ENCODE peak calls at places on chromosomes 6 and 20, in eight cellular contexts. One of them, this sample, is unnamed.

GRCh38 chr6:158642097-158642601 is 2.4 kb downstream of the DYNLT1 start:
- DNase-seq in HL-60: no peak
- DNase-seq in GM23338: no peak
- DNase-seq in K562: no peak
- DNase-seq in esophagus muscularis mucosa: peak; percentile 91
- DNase-seq in HCT116: no peak
- DNase-seq in stomach: peak; percentile 22
- DNase-seq in transverse colon: no peak
- DNase-seq in this sample: no peak

GRCh38 chr20:37071481-37071911 is 24.3 kb downstream of the RBL1 start:
- DNase-seq in HL-60: no peak
- DNase-seq in GM23338: no peak
- DNase-seq in K562: no peak
- DNase-seq in esophagus muscularis mucosa: no peak
- DNase-seq in HCT116: no peak
- DNase-seq in stomach: no peak
- DNase-seq in transverse colon: no peak
- DNase-seq in this sample: no peak

GRCh38 chr6:56708810-56709597 is 66.3 kb upstream of the DST start:
- DNase-seq in HL-60: peak; percentile 24
- DNase-seq in GM23338: peak; percentile 81
- DNase-seq in K562: peak; percentile 45
- DNase-seq in esophagus muscularis mucosa: no peak
- DNase-seq in HCT116: peak; percentile 66
- DNase-seq in stomach: no peak
- DNase-seq in transverse colon: no peak
- DNase-seq in this sample: peak; percentile 78

GRCh38 chr20:43846516-43846905 is 68.1 kb upstream of the TOX2 start:
- DNase-seq in HL-60: no peak
- DNase-seq in GM23338: no peak
- DNase-seq in K562: no peak
- DNase-seq in esophagus muscularis mucosa: no peak
- DNase-seq in HCT116: no peak
- DNase-seq in stomach: no peak
- DNase-seq in transverse colon: no peak
- DNase-seq in this sample: no peak

GRCh38 chr6:91539451-91539850 is 952.6 kb upstream of the MAP3K7 start:
- DNase-seq in HL-60: no peak
- DNase-seq in GM23338: no peak
- DNase-seq in K562: no peak
- DNase-seq in esophagus muscularis mucosa: no peak
- DNase-seq in HCT116: no peak
- DNase-seq in stomach: no peak
- DNase-seq in transverse colon: no peak
- DNase-seq in this sample: no peak

GRCh38 chr6:128882560-128882959 is 378 bp upstream of the LAMA2 start:
- DNase-seq in HL-60: no peak
- DNase-seq in GM23338: peak; percentile 38
- DNase-seq in K562: no peak
- DNase-seq in esophagus muscularis mucosa: no peak
- DNase-seq in HCT116: no peak
- DNase-seq in stomach: no peak
- DNase-seq in transverse colon: no peak
- DNase-seq in this sample: no peak

GRCh38 chr6:76671751-76672150 is 599.3 kb upstream of the IMPG1 start:
- DNase-seq in HL-60: no peak
- DNase-seq in GM23338: no peak
- DNase-seq in K562: no peak
- DNase-seq in esophagus muscularis mucosa: no peak
- DNase-seq in HCT116: no peak
- DNase-seq in stomach: no peak
- DNase-seq in transverse colon: no peak
- DNase-seq in this sample: no peak

GRCh38 chr6:79949235-79949634 is 1.9 kb upstream of the ELOVL4 start:
- DNase-seq in HL-60: peak; percentile 70
- DNase-seq in GM23338: peak; percentile 99
- DNase-seq in K562: peak; percentile 85
- DNase-seq in esophagus muscularis mucosa: no peak
- DNase-seq in HCT116: peak; percentile 85
- DNase-seq in stomach: peak; percentile 79
- DNase-seq in transverse colon: peak; percentile 64
- DNase-seq in this sample: no peak

GRCh38 chr6:4010682-4011081 is 68.3 kb downstream of the FAM217A start:
- DNase-seq in HL-60: peak; percentile 63
- DNase-seq in GM23338: no peak
- DNase-seq in K562: peak; percentile 64
- DNase-seq in esophagus muscularis mucosa: no peak
- DNase-seq in HCT116: no peak
- DNase-seq in stomach: no peak
- DNase-seq in transverse colon: no peak
- DNase-seq in this sample: no peak

GRCh38 chr6:142913511-142914047 is 31.4 kb downstream of the HIVEP2 start:
- DNase-seq in HL-60: no peak
- DNase-seq in GM23338: no peak
- DNase-seq in K562: no peak
- DNase-seq in esophagus muscularis mucosa: no peak
- DNase-seq in HCT116: no peak
- DNase-seq in stomach: no peak
- DNase-seq in transverse colon: peak; percentile 57
- DNase-seq in this sample: no peak

GRCh38 chr6:14046476-14047068 is 71.0 kb upstream of the CD83 start:
- DNase-seq in HL-60: peak; percentile 45
- DNase-seq in GM23338: peak; percentile 82
- DNase-seq in K562: peak; percentile 79
- DNase-seq in esophagus muscularis mucosa: no peak
- DNase-seq in HCT116: peak; percentile 51
- DNase-seq in stomach: peak; percentile 54
- DNase-seq in transverse colon: peak; percentile 32
- DNase-seq in this sample: no peak

GRCh38 chr6:30515967-30516753 is 26.9 kb downstream of the HLA-E start:
- DNase-seq in HL-60: peak; percentile 99
- DNase-seq in GM23338: peak; percentile 97
- DNase-seq in K562: peak; percentile 96
- DNase-seq in esophagus muscularis mucosa: peak; percentile 97
- DNase-seq in HCT116: peak; percentile 61
- DNase-seq in stomach: peak; percentile 91
- DNase-seq in transverse colon: peak; percentile 93
- DNase-seq in this sample: peak; percentile 95

GRCh38 chr20:37956099-37956498 is 53.2 kb downstream of the VSTM2L start:
- DNase-seq in HL-60: no peak
- DNase-seq in GM23338: no peak
- DNase-seq in K562: no peak
- DNase-seq in esophagus muscularis mucosa: no peak
- DNase-seq in HCT116: no peak
- DNase-seq in stomach: no peak
- DNase-seq in transverse colon: no peak
- DNase-seq in this sample: no peak

GRCh38 chr6:127737009-127737486 is 160.1 kb downstream of the C6orf58 start:
- DNase-seq in HL-60: peak; percentile 34
- DNase-seq in GM23338: peak; percentile 84
- DNase-seq in K562: peak; percentile 41
- DNase-seq in esophagus muscularis mucosa: no peak
- DNase-seq in HCT116: peak; percentile 74
- DNase-seq in stomach: peak; percentile 45
- DNase-seq in transverse colon: peak; percentile 10
- DNase-seq in this sample: peak; percentile 95

GRCh38 chr6:152462716-152463115 is 174.4 kb downstream of the SYNE1 start:
- DNase-seq in HL-60: no peak
- DNase-seq in GM23338: peak; percentile 13
- DNase-seq in K562: no peak
- DNase-seq in esophagus muscularis mucosa: no peak
- DNase-seq in HCT116: no peak
- DNase-seq in stomach: no peak
- DNase-seq in transverse colon: no peak
- DNase-seq in this sample: no peak

GRCh38 chr6:39865011-39865888 is 69.0 kb downstream of the MOCS1 start:
- DNase-seq in HL-60: peak; percentile 45
- DNase-seq in GM23338: peak; percentile 97
- DNase-seq in K562: peak; percentile 84
- DNase-seq in esophagus muscularis mucosa: no peak
- DNase-seq in HCT116: peak; percentile 50
- DNase-seq in stomach: peak; percentile 81
- DNase-seq in transverse colon: peak; percentile 82
- DNase-seq in this sample: no peak
- TF ChIP-seq POLR2AphosphoS5 in HL-60: no peak
- TF ChIP-seq POLR2AphosphoS5 in GM23338: no peak
- TF ChIP-seq POLR2AphosphoS5 in K562: no peak
- TF ChIP-seq POLR2AphosphoS5 in esophagus muscularis mucosa: peak; percentile 25
- TF ChIP-seq POLR2AphosphoS5 in HCT116: no peak
- TF ChIP-seq POLR2AphosphoS5 in stomach: no peak
- TF ChIP-seq POLR2AphosphoS5 in transverse colon: no peak
- TF ChIP-seq POLR2AphosphoS5 in this sample: no peak

DNA sequence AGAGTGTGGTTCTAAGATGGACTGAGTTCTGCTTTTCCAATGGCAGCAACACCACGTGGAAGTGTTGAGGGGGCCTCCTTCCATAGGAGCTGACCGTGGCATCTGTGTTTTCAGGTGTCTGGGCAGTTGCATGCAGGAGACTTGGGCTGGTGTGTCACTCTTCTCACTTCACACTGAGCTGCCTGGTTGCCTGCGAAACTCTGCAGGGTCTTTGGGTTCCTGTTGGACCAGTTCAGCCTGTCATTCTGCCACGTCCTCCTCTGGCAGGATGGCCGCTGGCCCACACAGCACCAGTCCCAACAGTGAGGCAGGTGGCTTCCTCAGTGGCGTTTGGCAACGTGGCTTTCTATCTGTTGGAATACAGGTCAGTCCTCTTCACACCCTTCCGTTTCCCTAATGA is 16.1 kb upstream of the UNC93A start:
- DNase-seq in HL-60: no peak
- DNase-seq in GM23338: no peak
- DNase-seq in K562: no peak
- DNase-seq in esophagus muscularis mucosa: no peak
- DNase-seq in HCT116: no peak
- DNase-seq in stomach: no peak
- DNase-seq in transverse colon: no peak
- DNase-seq in this sample: no peak
- H3K27ac ChIP-seq in HL-60: no peak overlapping the region
- H3K27ac ChIP-seq in GM23338: no peak overlapping the region
- H3K27ac ChIP-seq in K562: no peak overlapping the region
- H3K27ac ChIP-seq in esophagus muscularis mucosa: no peak overlapping the region
- H3K27ac ChIP-seq in HCT116: no peak overlapping the region
- H3K27ac ChIP-seq in stomach: no peak overlapping the region
- H3K27ac ChIP-seq in transverse colon: no peak overlapping the region
- H3K27ac ChIP-seq in this sample: no peak overlapping the region

GRCh38 chr6:113824411-113824810 is 32.7 kb upstream of the MARCKS start:
- DNase-seq in HL-60: no peak
- DNase-seq in GM23338: no peak
- DNase-seq in K562: no peak
- DNase-seq in esophagus muscularis mucosa: no peak
- DNase-seq in HCT116: no peak
- DNase-seq in stomach: no peak
- DNase-seq in transverse colon: no peak
- DNase-seq in this sample: no peak
- TF ChIP-seq POLR2AphosphoS5 in HL-60: no peak
- TF ChIP-seq POLR2AphosphoS5 in GM23338: no peak
- TF ChIP-seq POLR2AphosphoS5 in K562: no peak
- TF ChIP-seq POLR2AphosphoS5 in esophagus muscularis mucosa: no peak
- TF ChIP-seq POLR2AphosphoS5 in HCT116: no peak
- TF ChIP-seq POLR2AphosphoS5 in stomach: no peak
- TF ChIP-seq POLR2AphosphoS5 in transverse colon: no peak
- TF ChIP-seq POLR2AphosphoS5 in this sample: no peak

GRCh38 chr6:15431762-15432495 is 186.1 kb downstream of the JARID2 start:
- DNase-seq in HL-60: no peak
- DNase-seq in GM23338: no peak
- DNase-seq in K562: no peak
- DNase-seq in esophagus muscularis mucosa: no peak
- DNase-seq in HCT116: no peak
- DNase-seq in stomach: no peak
- DNase-seq in transverse colon: no peak
- DNase-seq in this sample: no peak
- H3K27ac ChIP-seq in HL-60: no peak overlapping the region
- H3K27ac ChIP-seq in GM23338: peak overlapping the region; percentile 52
- H3K27ac ChIP-seq in K562: no peak overlapping the region
- H3K27ac ChIP-seq in esophagus muscularis mucosa: no peak overlapping the region
- H3K27ac ChIP-seq in HCT116: no peak overlapping the region
- H3K27ac ChIP-seq in stomach: no peak overlapping the region
- H3K27ac ChIP-seq in transverse colon: no peak overlapping the region
- H3K27ac ChIP-seq in this sample: no peak overlapping the region

GRCh38 chr20:5069141-5069806 is 50.5 kb downstream of the PCNA start:
- DNase-seq in HL-60: no peak
- DNase-seq in GM23338: no peak
- DNase-seq in K562: no peak
- DNase-seq in esophagus muscularis mucosa: no peak
- DNase-seq in HCT116: no peak
- DNase-seq in stomach: no peak
- DNase-seq in transverse colon: no peak
- DNase-seq in this sample: no peak

GRCh38 chr20:5061209-5061608 is 58.5 kb downstream of the PCNA start:
- DNase-seq in HL-60: no peak
- DNase-seq in GM23338: peak; percentile 28
- DNase-seq in K562: no peak
- DNase-seq in esophagus muscularis mucosa: no peak
- DNase-seq in HCT116: peak; percentile 89
- DNase-seq in stomach: no peak
- DNase-seq in transverse colon: no peak
- DNase-seq in this sample: no peak

GRCh38 chr20:5067877-5068276 is 51.9 kb downstream of the PCNA start:
- DNase-seq in HL-60: no peak
- DNase-seq in GM23338: no peak
- DNase-seq in K562: no peak
- DNase-seq in esophagus muscularis mucosa: no peak
- DNase-seq in HCT116: no peak
- DNase-seq in stomach: no peak
- DNase-seq in transverse colon: no peak
- DNase-seq in this sample: no peak

GRCh38 chr20:5070081-5070480 is 49.7 kb downstream of the PCNA start:
- DNase-seq in HL-60: no peak
- DNase-seq in GM23338: no peak
- DNase-seq in K562: no peak
- DNase-seq in esophagus muscularis mucosa: no peak
- DNase-seq in HCT116: no peak
- DNase-seq in stomach: no peak
- DNase-seq in transverse colon: no peak
- DNase-seq in this sample: no peak

GRCh38 chr20:5065489-5066383 is 54.0 kb downstream of the PCNA start:
- DNase-seq in HL-60: peak; percentile 92
- DNase-seq in GM23338: no peak
- DNase-seq in K562: no peak
- DNase-seq in esophagus muscularis mucosa: no peak
- DNase-seq in HCT116: peak; percentile 88
- DNase-seq in stomach: peak; percentile 70
- DNase-seq in transverse colon: peak; percentile 26
- DNase-seq in this sample: no peak
- TF ChIP-seq POLR2AphosphoS5 in HL-60: peak; percentile 48
- TF ChIP-seq POLR2AphosphoS5 in GM23338: no peak
- TF ChIP-seq POLR2AphosphoS5 in K562: no peak
- TF ChIP-seq POLR2AphosphoS5 in esophagus muscularis mucosa: no peak
- TF ChIP-seq POLR2AphosphoS5 in HCT116: peak; percentile 48
- TF ChIP-seq POLR2AphosphoS5 in stomach: no peak
- TF ChIP-seq POLR2AphosphoS5 in transverse colon: no peak
- TF ChIP-seq POLR2AphosphoS5 in this sample: no peak

DNA sequence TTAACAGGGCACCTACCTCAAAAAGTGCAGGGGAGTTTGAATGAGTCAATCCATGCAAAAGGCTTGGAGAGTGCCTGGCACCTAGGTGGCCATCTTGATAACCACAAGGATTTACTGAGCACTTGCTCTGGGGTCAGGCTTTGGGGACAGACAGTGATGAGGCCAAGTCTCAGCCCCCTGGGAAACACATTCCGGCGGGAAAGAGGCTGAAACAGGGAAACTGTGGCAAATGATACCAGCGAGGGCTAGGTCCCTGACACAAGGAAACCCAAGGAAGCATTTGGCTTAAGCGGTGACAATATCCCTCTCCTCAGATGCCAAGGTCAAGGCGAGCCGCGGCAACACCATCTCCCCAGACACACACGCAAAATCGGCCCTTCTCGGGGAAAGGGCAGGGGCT is 527 bp upstream of the DOK5 start:
- DNase-seq in HL-60: no peak
- DNase-seq in GM23338: peak; percentile 36
- DNase-seq in K562: no peak
- DNase-seq in esophagus muscularis mucosa: peak; percentile 53
- DNase-seq in HCT116: no peak
- DNase-seq in stomach: no peak
- DNase-seq in transverse colon: no peak
- DNase-seq in this sample: no peak
- H3K27ac ChIP-seq in HL-60: no peak overlapping the region
- H3K27ac ChIP-seq in GM23338: no peak overlapping the region
- H3K27ac ChIP-seq in K562: no peak overlapping the region
- H3K27ac ChIP-seq in esophagus muscularis mucosa: no peak overlapping the region
- H3K27ac ChIP-seq in HCT116: no peak overlapping the region
- H3K27ac ChIP-seq in stomach: no peak overlapping the region
- H3K27ac ChIP-seq in transverse colon: no peak overlapping the region
- H3K27ac ChIP-seq in this sample: no peak overlapping the region

This sample was measured in SK-N-MC.